ENCODE peak calls at places on chromosomes 7 and 10, in seven cellular contexts. One of them, this sample, is unnamed.

GRCh38 chr7:28498636-28499035 is 86.3 kb downstream of the CREB5 start:
- DNase-seq in NCI-H1105: no peak
- DNase-seq in G401: no peak
- DNase-seq in lower lobe of right lung: no peak
- DNase-seq in activated naive CD4-positive, alpha-beta T cell: no peak
- DNase-seq in AG20443: no peak
- DNase-seq in GOT3: no peak
- DNase-seq in this sample: no peak

GRCh38 chr7:116231543-116232401 is 21.4 kb downstream of the TES start:
- DNase-seq in NCI-H1105: no peak
- DNase-seq in G401: no peak
- DNase-seq in lower lobe of right lung: no peak
- DNase-seq in activated naive CD4-positive, alpha-beta T cell: no peak
- DNase-seq in AG20443: no peak
- DNase-seq in GOT3: no peak
- DNase-seq in this sample: no peak

GRCh38 chr7:17415955-17416354 is 117.5 kb downstream of the AHR start:
- DNase-seq in NCI-H1105: no peak
- DNase-seq in G401: no peak
- DNase-seq in lower lobe of right lung: no peak
- DNase-seq in activated naive CD4-positive, alpha-beta T cell: no peak
- DNase-seq in AG20443: no peak
- DNase-seq in GOT3: no peak
- DNase-seq in this sample: no peak

GRCh38 chr10:11450427-11450826 is 161.0 kb downstream of the USP6NL start:
- DNase-seq in NCI-H1105: no peak
- DNase-seq in G401: no peak
- DNase-seq in lower lobe of right lung: no peak
- DNase-seq in activated naive CD4-positive, alpha-beta T cell: no peak
- DNase-seq in AG20443: no peak
- DNase-seq in GOT3: no peak
- DNase-seq in this sample: no peak

GRCh38 chr10:31051703-31052102 is 20.0 kb upstream of the ZNF438 start:
- DNase-seq in NCI-H1105: no peak
- DNase-seq in G401: no peak
- DNase-seq in lower lobe of right lung: no peak
- DNase-seq in activated naive CD4-positive, alpha-beta T cell: no peak
- DNase-seq in AG20443: no peak
- DNase-seq in GOT3: no peak
- DNase-seq in this sample: no peak

GRCh38 chr7:43648725-43649406 is 66.0 kb downstream of the STK17A start:
- DNase-seq in NCI-H1105: no peak
- DNase-seq in G401: peak; percentile 55
- DNase-seq in lower lobe of right lung: no peak
- DNase-seq in activated naive CD4-positive, alpha-beta T cell: peak; percentile 44
- DNase-seq in AG20443: peak; percentile 45
- DNase-seq in GOT3: no peak
- DNase-seq in this sample: no peak

GRCh38 chr7:122067077-122067476 is 77.0 kb downstream of the AASS start:
- DNase-seq in NCI-H1105: no peak
- DNase-seq in G401: no peak
- DNase-seq in lower lobe of right lung: no peak
- DNase-seq in activated naive CD4-positive, alpha-beta T cell: no peak
- DNase-seq in AG20443: no peak
- DNase-seq in GOT3: no peak
- DNase-seq in this sample: no peak

GRCh38 chr10:4650572-4650971 is 175.4 kb upstream of the AKR1E2 start:
- DNase-seq in NCI-H1105: no peak
- DNase-seq in G401: no peak
- DNase-seq in lower lobe of right lung: no peak
- DNase-seq in activated naive CD4-positive, alpha-beta T cell: no peak
- DNase-seq in AG20443: peak; percentile 74
- DNase-seq in GOT3: no peak
- DNase-seq in this sample: no peak

GRCh38 chr7:47992446-47992845 is 13.0 kb upstream of the HUS1 start:
- DNase-seq in NCI-H1105: no peak
- DNase-seq in G401: no peak
- DNase-seq in lower lobe of right lung: no peak
- DNase-seq in activated naive CD4-positive, alpha-beta T cell: no peak
- DNase-seq in AG20443: no peak
- DNase-seq in GOT3: no peak
- DNase-seq in this sample: no peak

This sample was measured in brain pericyte.